ENCODE peak calls at places on chromosomes 2 and 18, in seven cellular contexts. O, F, L, V, B, Y and G are unnamed samples.

GRCh38 chr2:159091381-159091780 is 122.9 kb downstream of the TANC1 start:
- DNase-seq in L (no peak), B (no peak), Y (no peak), F (peak; percentile 43), V (peak; percentile 77), O (no peak), G (no peak)

GRCh38 chr2:101428413-101429176 is 41.3 kb upstream of the CREG2 start:
- DNase-seq in F (no peak), V (no peak), O (no peak), Y (no peak), L (no peak), B (no peak), G (no peak)

GRCh38 chr2:157058161-157058560 is 199.3 kb upstream of the GALNT5 start:
- DNase-seq in O (no peak), F (no peak), L (no peak), B (no peak), V (no peak), Y (no peak), G (no peak)

GRCh38 chr2:191114403-191114886 is 36.3 kb downstream of the STAT4 start:
- DNase-seq in L (no peak), V (no peak), Y (no peak), B (no peak), F (no peak), O (no peak), G (no peak)

GRCh38 chr2:96146151-96146880 is 1.1 kb upstream of the DUSP2 start:
- DNase-seq in V (no peak), O (peak; percentile 65), F (no peak), Y (peak; percentile 92), L (no peak), B (peak; percentile 87), G (peak; percentile 57)

GRCh38 chr2:176637497-176638166 is 368.4 kb downstream of the MTX2 start:
- DNase-seq in O (peak; percentile 43), Y (peak; percentile 91), B (peak; percentile 35), L (peak; percentile 46), F (peak; percentile 29), V (no peak), G (peak; percentile 66)

GRCh38 chr18:63240541-63241316 is 78.8 kb downstream of the BCL2 start:
- DNase-seq in V (no peak), F (no peak), O (no peak), L (no peak), Y (no peak), B (no peak), G (no peak)

GRCh38 chr18:7545734-7546133 is 21.4 kb upstream of the PTPRM start:
- DNase-seq in B (no peak), Y (no peak), V (no peak), F (no peak), L (no peak), O (no peak), G (no peak)

GRCh38 chr18:50297621-50298442 is 10.3 kb upstream of the CXXC1 start:
- DNase-seq in F (peak; percentile 60), B (peak; percentile 88), Y (peak; percentile 94), O (peak; percentile 79), L (peak; percentile 39), V (no peak), G (no peak)

GRCh38 chr18:48663931-48664847 is 125.4 kb downstream of the CTIF start:
- DNase-seq in F (no peak), Y (peak; percentile 90), O (peak; percentile 45), V (no peak), B (peak; percentile 68), L (no peak), G (peak; percentile 84)

GRCh38 chr18:21703241-21703820 is 1.2 kb downstream of the ABHD3 start:
- DNase-seq in O (peak; percentile 73), B (peak; percentile 42), F (no peak), V (no peak), Y (no peak), L (no peak), G (no peak)

GRCh38 chr2:71612581-71613520 is 159.5 kb downstream of the DYSF start:
- DNase-seq in F (no peak), O (peak; percentile 18), L (no peak), Y (peak; percentile 66), B (peak; percentile 19), V (no peak), G (peak; percentile 42)

GRCh38 chr18:7870855-7871254 is 303.7 kb downstream of the PTPRM start:
- DNase-seq in B (no peak), F (peak; percentile 52), O (no peak), Y (no peak), L (no peak), V (no peak), G (peak; percentile 60)